ENCODE peak calls at places on chromosomes 13 and 19, in four cellular contexts. B is CD8-positive, alpha-beta T cell; J is caudate nucleus; K is gastrocnemius medialis. C is an unnamed sample.
A peak's percentile ranks its signal among the peaks of the same experiment; 100 is the strongest.

GRCh38 chr13:50800091-50800739 is 43.3 kb downstream of the DLEU7 start:
- DNase-seq in B (no peak), J (no peak), K (no peak), C (no peak)

GRCh38 chr13:90105276-90105675 is 1242.2 kb upstream of the MIR17HG start:
- DNase-seq in B (no peak), J (no peak), K (no peak), C (no peak)

GRCh38 chr13:35857769-35858168 is 273.4 kb downstream of the DCLK1 start:
- DNase-seq in B (no peak), J (no peak), K (no peak), C (no peak)

GRCh38 chr13:31477961-31478360 is 261.4 kb upstream of the RXFP2 start:
- DNase-seq in B (no peak), J (no peak), K (no peak), C (no peak)

GRCh38 chr19:44856438-44857083 is 10.5 kb downstream of the NECTIN2 start:
- DNase-seq in B (no peak), J (no peak), K (no peak), C (no peak)

GRCh38 chr19:12015015-12015752 is 20.3 kb downstream of the ZNF433 start:
- DNase-seq in B (no peak), J (no peak), K (no peak), C (no peak)

GRCh38 chr13:112894673-112895481 is 74.1 kb upstream of the MCF2L start:
- DNase-seq in B (no peak), J (no peak), K (no peak), C (no peak)

GRCh38 chr13:98503175-98504028 is 73.5 kb downstream of the STK24 start:
- DNase-seq in B (no peak), J (no peak), K (no peak), C (no peak)

GRCh38 chr19:16676101-16676798 is 15.3 kb downstream of the TMEM38A start:
- DNase-seq in B (no peak), J (no peak), K (no peak), C (no peak)

GRCh38 chr13:36421447-36421846 is 10.8 kb upstream of the CCNA1 start:
- DNase-seq in B (no peak), J (no peak), K (no peak), C (no peak)

GRCh38 chr13:94090773-94091172 is 388.7 kb downstream of the DCT start:
- DNase-seq in B (no peak), J (no peak), K (no peak), C (no peak)
- H3K27ac ChIP-seq in B (no peak overlapping the region), J (no peak overlapping the region), K (no peak overlapping the region), C (no peak overlapping the region)

GRCh38 chr19:57651654-57651996 is 17.1 kb upstream of the ZSCAN4 start:
- DNase-seq in B (no peak), J (no peak), K (no peak), C (no peak)
- H3K27ac ChIP-seq in B (no peak overlapping the region), J (no peak overlapping the region), K (no peak overlapping the region), C (no peak overlapping the region)

GRCh38 chr19:39155114-39155700 is 29.6 kb downstream of the PAK4 start:
- DNase-seq in B (no peak), J (no peak), K (no peak), C (no peak)
- H3K27ac ChIP-seq in B (no peak overlapping the region), J (no peak overlapping the region), K (no peak overlapping the region), C (no peak overlapping the region)

DNA sequence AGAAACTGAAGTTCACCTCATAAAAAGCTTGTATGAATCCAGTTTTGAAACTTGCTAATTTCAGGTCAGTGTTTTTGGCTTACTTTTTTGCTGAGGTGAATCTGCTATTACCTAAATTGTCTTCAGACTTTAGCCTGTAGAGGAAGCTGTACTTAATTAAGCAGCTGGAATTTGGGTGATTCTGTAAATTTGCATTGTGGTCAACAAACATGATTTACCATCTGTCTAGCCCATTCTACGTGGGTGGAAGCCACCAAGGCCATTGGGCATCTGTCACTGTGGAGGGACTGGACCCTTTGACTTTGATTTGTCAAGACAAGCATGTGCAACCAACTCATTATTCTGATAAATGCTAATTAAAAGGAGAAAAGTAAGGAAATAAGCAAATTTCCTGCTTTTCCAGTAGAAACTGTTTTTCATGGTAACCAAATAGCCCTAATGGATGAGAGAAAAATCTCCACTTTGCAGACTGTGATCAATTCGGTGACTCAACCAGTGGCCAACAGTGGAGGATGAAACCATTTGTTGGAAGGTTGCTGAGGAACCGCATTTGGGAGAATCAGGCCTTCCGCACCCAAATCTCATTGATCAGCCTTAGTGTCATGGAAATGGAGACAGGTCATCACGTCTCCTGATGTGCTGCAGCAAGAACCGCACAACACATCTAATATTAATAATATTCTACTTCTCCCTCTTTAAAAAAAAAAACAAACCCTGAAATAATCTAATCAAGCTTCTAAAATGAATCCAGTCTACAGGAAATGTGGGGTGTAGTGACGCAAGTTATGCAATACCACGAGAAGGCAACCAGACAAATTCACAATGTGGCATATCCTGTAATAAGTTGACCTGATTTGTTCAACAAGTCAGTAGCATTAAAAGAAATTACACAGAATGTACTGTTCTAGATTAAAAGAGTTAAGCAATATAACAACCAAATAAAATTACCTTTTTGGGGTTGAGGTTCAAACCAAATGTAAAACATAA is 54.3 kb downstream of the GARRE1 start:
- DNase-seq in B (peak; percentile 7), J (no peak), K (no peak), C (no peak)
- H3K27ac ChIP-seq in B (peak overlapping the region; percentile 23), J (no peak overlapping the region), K (peak overlapping the region; percentile 78), C (no peak overlapping the region)

DNA sequence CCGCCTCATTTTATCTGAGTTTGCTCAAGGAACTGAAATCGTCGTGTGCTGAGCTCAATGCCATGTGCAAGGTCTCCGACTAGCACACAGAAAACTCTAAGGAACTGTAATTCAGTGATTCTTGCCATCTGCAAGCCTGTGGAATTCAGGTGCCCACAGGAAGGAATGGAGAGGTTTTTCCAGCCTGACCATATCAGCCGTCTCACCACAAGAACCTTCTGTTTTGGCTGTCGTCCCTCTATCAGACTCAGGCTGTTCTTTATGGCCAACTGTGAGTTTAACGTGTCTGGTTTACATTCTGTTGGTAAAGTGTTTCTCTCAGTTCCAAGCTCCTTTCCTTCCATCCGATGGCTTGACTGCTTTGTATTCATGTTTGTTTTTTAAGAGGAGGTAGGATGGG is 293.5 kb downstream of the SPRY2 start:
- DNase-seq in B (no peak), J (no peak), K (no peak), C (no peak)
- H3K27ac ChIP-seq in B (no peak overlapping the region), J (no peak overlapping the region), K (no peak overlapping the region), C (no peak overlapping the region)

DNA sequence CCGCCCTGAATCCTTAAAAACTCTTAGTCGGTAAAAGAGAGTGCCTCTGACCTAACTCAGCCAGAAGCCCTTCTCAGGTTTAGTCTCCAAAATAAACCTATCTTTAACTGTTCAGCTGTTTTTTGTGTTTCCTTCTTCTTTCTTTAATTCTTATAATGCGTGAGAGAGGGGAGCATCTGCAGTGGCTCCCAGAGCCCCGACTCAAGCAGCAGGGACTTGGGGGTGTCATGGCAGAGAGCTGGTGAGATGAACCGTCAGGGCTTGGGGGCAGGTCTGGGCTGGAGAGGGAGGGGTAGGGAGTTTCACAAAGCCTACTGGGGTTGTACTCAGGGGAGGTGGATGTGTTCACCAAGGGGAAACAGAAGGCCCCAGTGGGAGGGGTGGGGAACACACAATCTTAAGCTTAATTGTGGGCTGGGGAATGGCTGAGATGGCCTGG is 16.8 kb upstream of the SIGLEC6 start:
- DNase-seq in B (no peak), J (no peak), K (no peak), C (no peak)
- H3K27ac ChIP-seq in B (no peak overlapping the region), J (no peak overlapping the region), K (no peak overlapping the region), C (no peak overlapping the region)

GRCh38 chr13:95636853-95637252 is 7.7 kb downstream of the DZIP1 start:
- DNase-seq in B (no peak), J (no peak), K (no peak), C (no peak)
- H3K27ac ChIP-seq in B (no peak overlapping the region), J (no peak overlapping the region), K (no peak overlapping the region), C (no peak overlapping the region)